ENCODE peak calls at places on chromosomes 1 and 21, in seven cellular contexts. S, R, P, B, N, T and C are unnamed samples.

GRCh38 chr1:169163059-169163458 is 56.6 kb downstream of the ATP1B1 start:
- DNase-seq in S (no peak), R (peak), P (no peak), B (no peak), N (peak), T (peak), C (peak)

GRCh38 chr1:172414331-172414730 is 6.2 kb upstream of the C1orf105 start:
- DNase-seq in S (no peak), R (peak), P (no peak), B (no peak), N (peak), T (peak), C (peak)

GRCh38 chr1:182720465-182720864 is 36.1 kb upstream of the RGS8 start:
- DNase-seq in S (no peak), R (peak), P (no peak), B (no peak), N (no peak), T (peak), C (no peak)

GRCh38 chr21:41361786-41362604 is at the start of gene MX2:
- DNase-seq in S (peak), R (no peak), P (no peak), B (peak), N (peak), T (peak), C (peak)

GRCh38 chr1:14443164-14443787 is 155.2 kb upstream of the KAZN start:
- DNase-seq in S (no peak), R (no peak), P (no peak), B (no peak), N (peak), T (peak), C (peak)

GRCh38 chr1:160161965-160162705 is 10.7 kb downstream of the ATP1A4 start:
- DNase-seq in S (no peak), R (no peak), P (peak), B (no peak), N (no peak), T (peak), C (no peak)

GRCh38 chr1:109357673-109358072 is 40.0 kb downstream of the SORT1 start:
- DNase-seq in S (no peak), R (no peak), P (no peak), B (no peak), N (no peak), T (peak), C (no peak)

GRCh38 chr1:24027838-24028468 is 47.8 kb upstream of the SRSF10 start:
- DNase-seq in S (peak), R (peak), P (no peak), B (peak), N (peak), T (peak), C (peak)

GRCh38 chr1:169102567-169102966 is 3.9 kb upstream of the ATP1B1 start:
- DNase-seq in S (peak), R (peak), P (no peak), B (no peak), N (peak), T (peak), C (peak)

GRCh38 chr1:3625151-3625907 is 514 bp downstream of the TPRG1L start:
- DNase-seq in S (peak), R (peak), P (no peak), B (peak), N (peak), T (peak), C (peak)

GRCh38 chr1:6249732-6250689 is 6.0 kb downstream of the HES3 start:
- DNase-seq in S (peak), R (no peak), P (no peak), B (no peak), N (no peak), T (no peak), C (no peak)

GRCh38 chr21:29947119-29947518 is 7.3 kb upstream of the GRIK1 start:
- DNase-seq in S (no peak), R (no peak), P (no peak), B (no peak), N (no peak), T (no peak), C (no peak)

GRCh38 chr1:240991230-240991629 is 365.8 kb downstream of the RGS7 start:
- DNase-seq in S (no peak), R (no peak), P (no peak), B (no peak), N (no peak), T (no peak), C (no peak)

GRCh38 chr1:66852870-66853269 is 51.8 kb upstream of the INSL5 start:
- DNase-seq in S (no peak), R (peak), P (no peak), B (peak), N (no peak), T (no peak), C (no peak)

GRCh38 chr1:31099283-31100063 is 34.0 kb upstream of the PUM1 start:
- DNase-seq in S (peak), R (no peak), P (no peak), B (no peak), N (no peak), T (no peak), C (no peak)

GRCh38 chr1:9418851-9419250 is 120.4 kb upstream of the SLC25A33 start:
- DNase-seq in S (no peak), R (no peak), P (no peak), B (no peak), N (no peak), T (no peak), C (no peak)

GRCh38 chr1:94143173-94143808 is 22.3 kb upstream of the ABCA4 start:
- DNase-seq in S (no peak), R (no peak), P (no peak), B (no peak), N (no peak), T (peak), C (no peak)

GRCh38 chr1:88276158-88276557 is 407.9 kb upstream of the PKN2 start:
- DNase-seq in S (no peak), R (no peak), P (no peak), B (no peak), N (peak), T (peak), C (peak)

GRCh38 chr1:21673277-21673780 is 4.2 kb upstream of the RAP1GAP start:
- DNase-seq in S (no peak), R (no peak), P (peak), B (no peak), N (peak), T (peak), C (peak)

GRCh38 chr1:201019321-201019977 is 4.1 kb downstream of the KIF21B start:
- DNase-seq in S (peak), R (peak), P (no peak), B (peak), N (peak), T (no peak), C (no peak)

GRCh38 chr1:8847990-8848389 is 30.5 kb downstream of the ENO1 start:
- DNase-seq in S (no peak), R (no peak), P (no peak), B (peak), N (no peak), T (no peak), C (no peak)

GRCh38 chr21:20272791-20273362 is 725.3 kb upstream of the NCAM2 start:
- DNase-seq in S (no peak), R (no peak), P (peak), B (no peak), N (no peak), T (no peak), C (no peak)

GRCh38 chr1:155951753-155952504 is 10.5 kb downstream of the RXFP4 start:
- DNase-seq in S (no peak), R (no peak), P (no peak), B (no peak), N (no peak), T (no peak), C (no peak)

GRCh38 chr1:48492392-48492791 is 20.4 kb upstream of the SPATA6 start:
- DNase-seq in S (no peak), R (no peak), P (no peak), B (no peak), N (no peak), T (no peak), C (no peak)

GRCh38 chr1:226692868-226693267 is 46.2 kb downstream of the ITPKB start:
- DNase-seq in S (no peak), R (no peak), P (no peak), B (no peak), N (no peak), T (no peak), C (no peak)

GRCh38 chr21:41398831-41399230 is 27.2 kb upstream of the MX1 start:
- DNase-seq in S (no peak), R (no peak), P (peak), B (no peak), N (no peak), T (no peak), C (no peak)

GRCh38 chr1:1054099-1054700 is 19.9 kb downstream of the RNF223 start:
- DNase-seq in S (no peak), R (no peak), P (no peak), B (no peak), N (no peak), T (no peak), C (no peak)

GRCh38 chr1:239255628-239256160 is 130.7 kb upstream of the CHRM3 start:
- DNase-seq in S (no peak), R (no peak), P (no peak), B (no peak), N (no peak), T (no peak), C (no peak)

GRCh38 chr1:27506703-27507102 is 16.7 kb upstream of the WASF2 start:
- DNase-seq in S (no peak), R (no peak), P (no peak), B (no peak), N (no peak), T (no peak), C (no peak)

GRCh38 chr1:21814241-21814918 is 2.3 kb downstream of the LDLRAD2 start:
- DNase-seq in S (peak), R (no peak), P (peak), B (no peak), N (no peak), T (no peak), C (no peak)

GRCh38 chr1:165699577-165699976 is 1.2 kb upstream of the ALDH9A1 start:
- DNase-seq in S (no peak), R (no peak), P (no peak), B (no peak), N (no peak), T (no peak), C (no peak)

GRCh38 chr1:203569490-203570318 is 56.9 kb upstream of the ATP2B4 start:
- DNase-seq in S (no peak), R (peak), P (no peak), B (no peak), N (peak), T (peak), C (peak)

GRCh38 chr1:160863422-160864131 is 890 bp upstream of the CD244 start:
- DNase-seq in S (no peak), R (no peak), P (no peak), B (no peak), N (no peak), T (no peak), C (no peak)

GRCh38 chr1:57369889-57370288 is 54.0 kb downstream of the DAB1 start:
- DNase-seq in S (no peak), R (no peak), P (peak), B (no peak), N (no peak), T (no peak), C (no peak)

GRCh38 chr1:173749137-173749536 is 34.4 kb downstream of the KLHL20 start:
- DNase-seq in S (no peak), R (no peak), P (no peak), B (no peak), N (peak), T (peak), C (no peak)
- H2AFZ ChIP-seq in S (no peak), R (no peak), P (no peak), B (no peak), N (no peak), T (no peak), C (no peak)

DNA sequence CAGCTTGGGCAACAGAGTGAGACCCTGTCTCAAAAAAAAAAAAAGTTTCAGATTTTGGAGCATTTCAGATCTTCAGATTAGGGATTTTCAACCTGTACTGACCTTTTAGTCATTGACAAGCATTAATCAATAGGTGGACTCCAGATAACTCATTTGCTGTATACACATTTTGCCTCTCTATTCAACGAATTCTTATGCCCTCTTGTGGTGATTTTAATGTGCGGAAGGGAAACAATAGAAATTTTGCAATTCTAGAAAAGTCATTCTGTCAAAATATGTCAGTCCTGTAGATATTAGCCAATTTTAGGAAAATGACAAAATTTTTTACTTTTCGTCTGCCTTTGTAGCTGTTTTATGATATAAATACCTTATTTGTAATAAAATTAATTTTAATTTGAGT is 11.6 kb upstream of the OR2G2 start:
- DNase-seq in S (no peak), R (peak), P (no peak), B (peak), N (peak), T (no peak), C (no peak)
- H3K27ac ChIP-seq in S (no peak), R (no peak), P (no peak), B (no peak), N (no peak), T (no peak), C (no peak)

DNA sequence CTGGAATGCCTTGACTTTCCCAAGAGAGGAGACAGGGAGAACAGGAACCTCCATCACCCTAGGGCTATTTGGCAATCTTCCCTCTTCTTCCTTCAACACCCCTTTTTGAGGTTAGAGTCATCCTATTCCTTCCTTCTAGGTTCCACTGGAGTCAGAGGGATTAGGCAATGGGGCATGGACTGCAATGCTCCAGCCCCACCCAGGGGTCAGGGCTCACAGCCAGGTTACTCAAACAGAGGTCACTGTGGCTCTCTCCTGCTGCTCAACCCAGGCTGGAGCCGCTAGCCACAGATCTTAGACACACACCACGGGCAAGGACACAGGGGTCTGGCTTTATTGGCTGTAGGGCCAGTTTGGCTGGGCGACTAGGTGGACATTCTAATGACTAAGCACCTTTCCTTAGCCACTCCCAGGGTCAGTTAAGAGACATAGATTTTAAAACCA is 145.5 kb upstream of the NRIP1 start:
- DNase-seq in S (peak), R (peak), P (peak), B (no peak), N (peak), T (no peak), C (no peak)
- H2AFZ ChIP-seq in S (no peak), R (peak), P (no peak), B (no peak), N (peak), T (no peak), C (no peak)

DNA sequence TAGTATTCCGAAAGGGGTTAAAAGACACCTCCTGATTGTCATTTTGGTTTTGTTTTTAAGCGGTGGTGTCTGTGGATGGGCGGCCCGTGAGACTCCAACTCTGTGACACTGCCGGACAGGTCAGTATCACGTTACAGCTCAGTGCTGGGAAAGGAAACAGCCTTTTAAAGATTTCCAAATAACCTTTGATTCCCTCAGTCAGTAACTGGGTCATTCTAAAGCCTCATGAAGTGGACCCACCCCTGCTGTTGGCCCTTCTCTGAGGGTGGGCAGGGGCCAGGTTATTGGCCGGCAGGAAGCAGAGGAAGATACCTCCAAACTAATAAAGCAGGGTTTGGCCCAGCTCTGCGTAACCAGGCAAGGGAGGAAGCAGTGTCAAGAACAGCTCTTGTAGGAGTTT is 2.3 kb downstream of the RHOU start:
- DNase-seq in S (no peak), R (no peak), P (no peak), B (no peak), N (no peak), T (no peak), C (no peak)
- H3K27ac ChIP-seq in S (peak), R (no peak), P (no peak), B (no peak), N (no peak), T (no peak), C (no peak)